ENCODE peak calls at places on chromosomes 4 and X, in ten cellular contexts. Z, X, B, M, H, P, I, D, C and Q are unnamed samples.

GRCh38 chrX:136747003-136747986 is 33.4 kb downstream of the ARHGEF6 start:
- DNase-seq in P (no peak), B (no peak), C (no peak), Z (no peak), H (no peak), M (no peak), I (no peak), X (no peak), D (no peak), Q (no peak)

GRCh38 chr4:121054373-121054772 is 18.0 kb downstream of the NDNF start:
- DNase-seq in Z (no peak), M (no peak), C (no peak), D (no peak), P (no peak), X (no peak), B (no peak), I (no peak), H (no peak), Q (no peak)

GRCh38 chrX:123814343-123814742 is 45.5 kb upstream of the XIAP start:
- DNase-seq in D (no peak), Z (peak), B (no peak), X (no peak), M (no peak), I (no peak), H (no peak), P (no peak), C (no peak), Q (no peak)

GRCh38 chr4:77226939-77227705 is 70.1 kb downstream of the CCNG2 start:
- DNase-seq in X (no peak), C (no peak), Z (no peak), M (no peak), P (no peak), D (no peak), I (no peak), H (no peak), B (peak), Q (no peak)

GRCh38 chr4:130478406-130478805 is 1382.5 kb downstream of the C4orf33 start:
- DNase-seq in P (no peak), B (no peak), X (peak), M (no peak), C (peak), I (peak), Z (no peak), D (peak), H (no peak), Q (no peak)

GRCh38 chr4:105352826-105353225 is 121.0 kb downstream of the PPA2 start:
- DNase-seq in P (no peak), H (no peak), Z (no peak), M (no peak), B (no peak), C (no peak), I (no peak), X (peak), D (peak), Q (no peak)

GRCh38 chrX:65034641-65035450 is 58.6 kb upstream of the ZC4H2 start:
- DNase-seq in Z (peak), H (peak), D (peak), P (peak), M (peak), C (peak), I (peak), B (peak), X (peak), Q (peak)

GRCh38 chr4:96429657-96430056 is 589.8 kb downstream of the PDHA2 start:
- DNase-seq in X (no peak), Z (no peak), D (no peak), I (no peak), M (no peak), C (no peak), P (no peak), B (no peak), H (no peak), Q (no peak)

GRCh38 chr4:182385897-182386296 is 142.7 kb downstream of the TENM3 start:
- DNase-seq in Z (no peak), D (no peak), I (no peak), X (no peak), B (no peak), P (no peak), H (no peak), C (no peak), M (no peak), Q (no peak)

GRCh38 chr4:159283697-159284492 is 181.0 kb downstream of the RAPGEF2 start:
- DNase-seq in Z (peak), C (peak), D (peak), B (no peak), X (peak), H (no peak), I (peak), M (no peak), P (no peak), Q (no peak)

GRCh38 chr4:16598241-16599224 is 299.9 kb downstream of the LDB2 start:
- DNase-seq in C (peak), H (no peak), M (no peak), I (no peak), D (peak), P (no peak), X (no peak), Z (peak), B (no peak), Q (peak)

GRCh38 chr4:77347341-77347740 is 190.3 kb downstream of the CCNG2 start:
- DNase-seq in D (no peak), H (no peak), I (no peak), P (no peak), X (no peak), Z (no peak), B (no peak), C (no peak), M (no peak), Q (peak)

GRCh38 chr4:186845137-186845842 is 121.6 kb upstream of the FAT1 start:
- DNase-seq in B (peak), D (peak), M (no peak), C (peak), H (no peak), I (peak), P (no peak), Z (peak), X (peak), Q (peak)

GRCh38 chr4:10034136-10034535 is 12.8 kb upstream of the SLC2A9 start:
- DNase-seq in C (no peak), B (no peak), Z (no peak), D (no peak), P (no peak), I (no peak), X (no peak), M (no peak), H (no peak), Q (no peak)

GRCh38 chrX:112391313-112391712 is 288.4 kb downstream of the LHFPL1 start:
- DNase-seq in X (no peak), M (no peak), D (no peak), P (no peak), I (no peak), H (no peak), C (no peak), B (no peak), Z (no peak), Q (no peak)

GRCh38 chr4:107751670-107752069 is 31.6 kb upstream of the PAPSS1 start:
- DNase-seq in M (no peak), B (no peak), C (no peak), Z (no peak), X (peak), H (no peak), D (peak), P (no peak), I (no peak), Q (peak)

GRCh38 chr4:2817701-2818350 is 24.9 kb downstream of the SH3BP2 start:
- DNase-seq in I (peak), C (peak), Z (peak), D (no peak), P (peak), B (peak), X (no peak), H (no peak), M (peak), Q (no peak)
- H2AFZ ChIP-seq in I (peak), C (no peak), Z (peak), D (no peak), P (peak), B (no peak), X (peak), H (peak), M (peak), Q (no peak)

DNA sequence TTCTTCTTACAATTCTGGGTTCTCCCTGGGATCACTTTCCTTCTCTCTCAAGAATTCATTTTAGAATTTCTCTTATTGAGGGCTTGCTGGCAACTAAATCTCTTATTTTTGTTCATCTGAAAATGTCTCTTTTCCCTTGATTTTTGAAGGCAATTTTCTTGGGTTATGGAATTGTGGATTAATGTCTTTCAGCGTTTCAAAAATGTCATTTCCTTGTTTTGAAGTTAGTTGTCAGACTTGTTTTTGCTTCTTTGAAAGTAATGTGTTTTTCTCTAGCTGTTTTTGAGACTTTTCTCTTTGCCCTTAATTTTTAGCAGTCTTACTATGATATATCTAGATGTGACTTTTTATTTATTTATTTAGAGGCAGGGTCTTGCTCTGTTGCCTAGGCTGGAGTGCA is 205.7 kb downstream of the CHIC2 start:
- DNase-seq in H (no peak), Z (no peak), C (no peak), I (no peak), D (no peak), P (no peak), B (no peak), X (no peak), M (no peak), Q (no peak)
- H3K4me3 ChIP-seq in H (no peak), Z (no peak), C (no peak), I (no peak), D (no peak), P (no peak), B (no peak), X (no peak), M (no peak), Q (no peak)

DNA sequence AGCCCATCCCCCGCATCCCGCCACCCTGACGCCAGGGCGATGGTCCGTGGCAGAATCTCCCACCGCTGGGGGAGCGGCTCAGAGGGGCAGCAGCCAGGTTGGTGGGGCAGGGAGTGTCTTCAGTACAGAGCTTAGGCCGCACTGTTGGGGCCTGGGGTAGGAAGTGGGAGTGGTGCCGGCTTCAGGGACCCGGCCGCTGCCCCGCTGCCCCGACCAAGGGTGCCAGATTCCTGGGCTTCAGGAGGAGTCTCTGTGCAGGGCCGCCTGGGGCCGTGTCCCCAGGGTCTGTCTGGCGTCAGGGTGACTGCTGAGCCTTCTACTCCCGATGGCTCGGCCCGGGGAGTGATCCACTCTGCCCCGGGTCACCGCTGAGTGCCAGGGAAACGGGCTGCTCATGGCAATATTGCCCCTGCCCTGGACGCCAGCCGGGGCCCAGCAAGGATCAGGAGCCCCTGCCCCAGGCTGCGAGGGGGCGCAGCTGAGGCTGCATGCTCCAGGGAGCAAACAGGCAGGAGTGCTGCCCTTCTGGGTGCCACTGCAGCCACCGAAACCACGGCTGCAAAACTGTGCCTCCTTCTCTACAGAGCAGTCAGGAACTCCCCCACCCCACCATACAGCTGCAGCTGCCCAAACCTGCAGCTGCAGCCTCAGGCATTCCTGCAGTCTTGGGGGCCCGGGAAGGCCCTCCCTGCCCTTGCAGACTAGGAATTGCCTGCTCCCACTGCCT is 1206.1 kb downstream of the ARAP2 start:
- DNase-seq in M (no peak), D (no peak), P (peak), B (no peak), H (no peak), X (no peak), I (no peak), C (no peak), Z (no peak), Q (no peak)
- H2AFZ ChIP-seq in M (peak), D (no peak), P (no peak), B (no peak), H (no peak), X (no peak), I (no peak), C (no peak), Z (no peak), Q (no peak)

GRCh38 chr4:153521467-153521866 is 55.3 kb downstream of the TMEM131L start:
- DNase-seq in X (no peak), P (no peak), D (no peak), H (no peak), I (no peak), C (no peak), B (no peak), M (no peak), Z (no peak), Q (no peak)
- H3K4me3 ChIP-seq in X (no peak), P (no peak), D (no peak), H (no peak), I (no peak), C (no peak), B (no peak), M (no peak), Z (no peak), Q (no peak)

GRCh38 chr4:83504544-83504943 is 19.6 kb upstream of the ABRAXAS1 start:
- DNase-seq in D (no peak), I (no peak), M (no peak), X (no peak), B (no peak), H (no peak), Z (no peak), P (no peak), C (no peak), Q (no peak)
- H2AFZ ChIP-seq in D (no peak), I (peak), M (no peak), X (no peak), B (no peak), H (peak), Z (no peak), P (no peak), C (peak), Q (no peak)

DNA sequence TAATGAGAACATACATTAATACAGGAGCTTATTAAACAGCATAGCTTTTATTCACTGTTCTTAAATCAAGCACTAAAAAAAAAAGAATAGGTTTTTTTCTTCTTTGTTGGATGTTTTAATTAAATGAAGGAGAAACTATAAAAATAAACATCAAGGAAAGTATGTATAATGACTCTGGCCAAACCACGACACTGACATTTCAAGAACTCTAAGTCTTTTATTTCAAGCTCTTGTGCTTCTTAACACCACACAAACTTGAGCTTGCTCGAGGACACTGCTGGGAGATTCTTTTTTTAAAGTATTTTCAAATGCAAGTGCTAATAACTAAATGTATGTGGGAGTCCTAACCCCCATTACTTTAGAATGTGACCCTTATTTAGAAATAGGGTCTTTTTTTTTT is 204.9 kb upstream of the PPARGC1A start:
- DNase-seq in H (no peak), M (no peak), P (no peak), C (no peak), Z (no peak), I (no peak), B (no peak), D (peak), X (peak), Q (no peak)
- H3K4me3 ChIP-seq in H (no peak), M (no peak), P (no peak), C (no peak), Z (no peak), I (no peak), B (no peak), D (no peak), X (no peak), Q (no peak)

DNA sequence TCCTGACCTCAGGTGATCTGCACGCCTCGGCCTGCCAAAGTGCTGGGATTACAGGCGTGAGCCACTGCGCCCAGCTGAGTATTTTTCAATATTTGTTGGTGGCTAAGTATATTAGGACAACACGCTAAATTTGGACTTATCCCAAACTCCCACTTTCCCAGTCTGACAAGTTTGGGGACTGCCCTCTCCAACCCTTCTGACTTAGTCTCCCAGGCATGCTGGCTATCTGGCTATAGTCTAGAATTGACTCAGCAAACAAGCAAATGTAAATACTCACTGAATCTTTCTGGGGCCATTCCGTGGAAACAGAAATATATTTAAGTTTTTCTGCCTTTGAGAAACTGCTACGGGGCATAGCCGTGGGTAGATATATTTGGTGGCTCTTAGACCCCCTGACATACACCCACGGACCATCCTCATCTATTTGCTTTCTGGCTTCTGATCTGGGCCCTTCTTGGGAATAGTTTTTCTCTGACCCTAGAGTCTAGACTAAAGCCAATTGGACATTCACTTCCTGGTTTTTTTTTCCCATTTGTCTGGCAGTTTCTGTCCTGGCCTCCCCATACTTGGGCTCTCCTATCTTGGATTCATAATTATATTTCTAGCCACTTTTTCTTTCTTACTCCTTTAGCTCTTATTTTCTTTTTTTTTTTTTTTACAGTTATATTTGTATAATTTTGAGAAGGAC is 11.3 kb upstream of the DOCK11 start:
- DNase-seq in D (no peak), X (no peak), H (no peak), Z (peak), I (no peak), B (no peak), M (no peak), C (no peak), P (no peak), Q (no peak)
- H2AFZ ChIP-seq in D (no peak), X (no peak), H (no peak), Z (peak), I (no peak), B (no peak), M (no peak), C (no peak), P (peak), Q (no peak)

DNA sequence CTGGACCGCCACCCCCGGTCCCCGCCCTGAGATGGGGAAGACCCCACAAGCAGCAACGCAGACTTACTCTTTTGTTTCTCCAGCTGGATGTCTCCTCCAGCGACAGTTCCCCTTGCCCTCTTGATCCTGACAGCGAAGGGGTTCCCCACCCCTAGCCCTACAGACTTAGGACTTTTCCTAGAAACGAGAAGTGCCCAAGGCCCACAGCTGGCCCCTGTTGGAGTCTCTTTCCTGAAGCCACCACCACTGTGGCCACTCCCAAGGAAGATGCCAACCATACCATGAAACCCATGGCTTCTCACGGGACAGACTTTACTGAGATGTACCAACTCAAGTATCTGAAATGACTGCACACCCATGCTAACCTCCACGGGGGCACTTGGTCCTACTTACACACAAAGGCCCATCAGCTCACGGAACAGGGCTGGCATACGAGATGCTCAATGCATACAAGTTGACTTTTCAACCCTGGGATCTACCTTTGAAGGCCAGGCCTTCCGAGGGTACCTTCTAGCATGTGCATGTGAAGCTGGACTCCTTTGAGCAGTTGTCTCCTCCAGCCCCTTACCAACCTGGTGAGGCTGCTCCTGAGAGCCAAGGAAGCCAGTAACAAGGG is 906 bp upstream of the IRAK1 start:
- DNase-seq in B (no peak), Z (no peak), C (no peak), H (no peak), D (no peak), X (peak), I (no peak), P (no peak), M (no peak), Q (no peak)
- H3K4me3 ChIP-seq in B (peak), Z (peak), C (no peak), H (peak), D (peak), X (peak), I (peak), P (peak), M (peak), Q (peak)

GRCh38 chr4:74206088-74206826 is 48.3 kb downstream of the MTHFD2L start:
- DNase-seq in P (no peak), B (no peak), M (no peak), D (peak), C (no peak), X (peak), H (no peak), I (no peak), Z (no peak), Q (no peak)

GRCh38 chr4:74202062-74202586 is 44.2 kb downstream of the MTHFD2L start:
- DNase-seq in Z (no peak), H (no peak), C (no peak), X (peak), M (no peak), D (peak), P (no peak), I (no peak), B (no peak), Q (peak)

GRCh38 chr4:74205046-74205445 is 47.1 kb downstream of the MTHFD2L start:
- DNase-seq in Z (no peak), D (no peak), C (no peak), X (no peak), I (no peak), H (no peak), B (no peak), M (no peak), P (no peak), Q (no peak)

GRCh38 chr4:74203467-74203866 is 45.5 kb downstream of the MTHFD2L start:
- DNase-seq in P (no peak), X (no peak), Z (no peak), H (no peak), B (no peak), I (no peak), D (no peak), C (no peak), M (no peak), Q (no peak)

DNA sequence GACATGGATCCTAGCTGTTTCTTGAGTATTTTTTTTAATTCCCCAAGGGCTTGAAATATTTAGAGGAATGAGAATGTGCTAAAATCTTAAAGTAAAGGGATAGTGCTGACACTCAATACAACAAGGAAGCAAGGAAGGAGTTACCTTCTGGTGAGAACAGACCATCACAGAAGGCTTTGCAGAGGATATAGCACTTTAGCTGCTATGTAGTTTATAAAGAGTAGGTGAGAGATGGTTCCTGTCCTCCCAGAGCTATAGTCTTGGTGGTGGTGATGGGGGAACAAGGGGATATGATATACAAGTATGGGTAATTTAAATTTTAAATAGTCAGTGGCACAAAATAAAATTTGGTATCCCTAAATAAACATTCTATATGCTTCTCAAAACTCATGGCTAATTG is 47.6 kb downstream of the MTHFD2L start:
- DNase-seq in X (no peak), H (no peak), D (no peak), C (no peak), Z (no peak), M (no peak), P (no peak), I (no peak), B (no peak), Q (no peak)
- H2AFZ ChIP-seq in X (no peak), H (no peak), D (no peak), C (no peak), Z (no peak), M (no peak), P (no peak), I (no peak), B (no peak), Q (no peak)